ENCODE peak calls at places on chromosomes 2 and 18, in eight cellular contexts. E is GM12865, R is PC-9, I is IMR-90, M is GM20000, Y is foreskin fibroblast, T is RWPE1, Z is GM13976. U is an unnamed sample.

GRCh38 chr2:127932199-127932877 is 46.6 kb upstream of the AMMECR1L start:
- DNase-seq in E (no peak), R (peak), I (peak), M (no peak), Y (peak), T (peak), Z (no peak), U (peak)

GRCh38 chr2:121363632-121364420 is 78.8 kb upstream of the TFCP2L1 start:
- DNase-seq in E (no peak), R (no peak), I (peak), M (no peak), Y (peak), T (peak), Z (no peak), U (peak)

GRCh38 chr2:169716938-169717690 is 16.5 kb upstream of the KLHL23 start:
- DNase-seq in E (no peak), R (no peak), I (peak), M (no peak), Y (no peak), T (no peak), Z (no peak), U (peak)

GRCh38 chr2:189328451-189329249 is 112.6 kb upstream of the WDR75 start:
- DNase-seq in E (no peak), R (no peak), I (peak), M (no peak), Y (no peak), T (no peak), Z (no peak), U (peak)

GRCh38 chr18:457120-457519 is 43.4 kb downstream of the COLEC12 start:
- DNase-seq in E (no peak), R (no peak), I (peak), M (no peak), Y (peak), T (no peak), Z (no peak), U (no peak)

GRCh38 chr2:186443851-186444250 is 42.2 kb upstream of the ZC3H15 start:
- DNase-seq in E (no peak), R (no peak), I (no peak), M (no peak), Y (no peak), T (no peak), Z (no peak), U (no peak)

GRCh38 chr18:26464128-26465011 is 84.0 kb downstream of the KCTD1 start:
- DNase-seq in E (no peak), R (no peak), I (no peak), M (no peak), Y (no peak), T (no peak), Z (no peak), U (no peak)

GRCh38 chr2:122011493-122012270 is 256.2 kb downstream of the TSN start:
- DNase-seq in E (no peak), R (no peak), I (peak), M (no peak), Y (no peak), T (no peak), Z (no peak), U (no peak)

GRCh38 chr2:101063753-101064502 is 61.8 kb downstream of the RPL31 start:
- DNase-seq in E (peak), R (no peak), I (no peak), M (peak), Y (peak), T (no peak), Z (peak), U (peak)

GRCh38 chr2:105166671-105167070 is 74.9 kb upstream of the GPR45 start:
- DNase-seq in E (no peak), R (no peak), I (no peak), M (no peak), Y (no peak), T (no peak), Z (no peak), U (no peak)

GRCh38 chr2:39320162-39320561 is 76.4 kb upstream of the CDKL4 start:
- DNase-seq in E (no peak), R (no peak), I (no peak), M (no peak), Y (no peak), T (no peak), Z (no peak), U (no peak)

GRCh38 chr2:44462934-44463849 is 101.4 kb downstream of the CAMKMT start:
- DNase-seq in E (no peak), R (no peak), I (no peak), M (no peak), Y (no peak), T (no peak), Z (no peak), U (no peak)

GRCh38 chr2:58157754-58158153 is 83.4 kb downstream of the FANCL start:
- DNase-seq in E (no peak), R (no peak), I (no peak), M (no peak), Y (no peak), T (no peak), Z (no peak), U (no peak)

GRCh38 chr2:72147303-72147970 is at the start of gene CYP26B1:
- DNase-seq in E (no peak), R (no peak), I (no peak), M (peak), Y (no peak), T (no peak), Z (peak), U (no peak)

GRCh38 chr2:149049142-149049541 is 10.6 kb downstream of the LYPD6B start:
- DNase-seq in E (no peak), R (no peak), I (peak), M (no peak), Y (no peak), T (no peak), Z (no peak), U (peak)

GRCh38 chr18:30601541-30601940 is 441.0 kb downstream of the DSC3 start:
- DNase-seq in E (no peak), R (no peak), I (no peak), M (no peak), Y (no peak), T (no peak), Z (no peak), U (no peak)

GRCh38 chr2:23761638-23762037 is 165.3 kb downstream of the ATAD2B start:
- DNase-seq in E (no peak), R (no peak), I (no peak), M (no peak), Y (no peak), T (no peak), Z (no peak), U (no peak)

GRCh38 chr18:21164746-21165145 is 53.1 kb upstream of the ROCK1 start:
- DNase-seq in E (no peak), R (no peak), I (no peak), M (no peak), Y (no peak), T (no peak), Z (no peak), U (no peak)

GRCh38 chr2:238169021-238169707 is 10.4 kb downstream of the ERFE start:
- DNase-seq in E (no peak), R (no peak), I (peak), M (peak), Y (peak), T (peak), Z (no peak), U (peak)

GRCh38 chr2:119433636-119434327 is 2.1 kb downstream of the TMEM37 start:
- DNase-seq in E (no peak), R (no peak), I (no peak), M (no peak), Y (no peak), T (no peak), Z (peak), U (no peak)

GRCh38 chr18:22846088-22846683 is 86.9 kb upstream of the RBBP8 start:
- DNase-seq in E (peak), R (no peak), I (peak), M (peak), Y (no peak), T (no peak), Z (peak), U (peak)

GRCh38 chr2:135709992-135710391 is 31.7 kb upstream of the UBXN4 start:
- DNase-seq in E (peak), R (peak), I (peak), M (peak), Y (peak), T (peak), Z (peak), U (peak)

GRCh38 chr2:111900859-111901258 is 2.5 kb downstream of the MERTK start:
- DNase-seq in E (no peak), R (peak), I (peak), M (no peak), Y (no peak), T (no peak), Z (no peak), U (peak)
- TF ChIP-seq CTCF in E (no peak), R (peak), I (peak), M (no peak), Y (peak), T (peak), Z (no peak), U (peak)

GRCh38 chr2:212592695-212593094 is 54.1 kb upstream of the ERBB4 start:
- DNase-seq in E (no peak), R (no peak), I (no peak), M (no peak), Y (no peak), T (peak), Z (no peak), U (peak)

GRCh38 chr2:212596688-212597087 is 58.1 kb upstream of the ERBB4 start:
- DNase-seq in E (no peak), R (no peak), I (no peak), M (no peak), Y (no peak), T (no peak), Z (no peak), U (peak)

GRCh38 chr2:212595036-212595654 is 56.5 kb upstream of the ERBB4 start:
- DNase-seq in E (peak), R (no peak), I (peak), M (peak), Y (no peak), T (peak), Z (no peak), U (peak)
- TF ChIP-seq CTCF in E (peak), R (peak), I (peak), M (no peak), Y (no peak), T (peak), Z (peak), U (peak)

GRCh38 chr2:230471074-230471473 is 55.1 kb downstream of the SP100 start:
- DNase-seq in E (peak), R (no peak), I (no peak), M (peak), Y (no peak), T (no peak), Z (peak), U (no peak)

GRCh38 chr2:230472619-230473018 is 56.6 kb downstream of the SP100 start:
- DNase-seq in E (peak), R (peak), I (peak), M (no peak), Y (peak), T (peak), Z (no peak), U (peak)

GRCh38 chr2:230475143-230475542 is 59.1 kb downstream of the SP100 start:
- DNase-seq in E (no peak), R (no peak), I (no peak), M (no peak), Y (no peak), T (no peak), Z (no peak), U (no peak)

GRCh38 chr2:230473378-230473777 is 57.4 kb downstream of the SP100 start:
- DNase-seq in E (peak), R (no peak), I (no peak), M (no peak), Y (no peak), T (no peak), Z (no peak), U (peak)
- TF ChIP-seq CTCF in E (no peak), R (no peak), I (no peak), M (no peak), Y (no peak), T (no peak), Z (no peak), U (no peak)

GRCh38 chr18:48140738-48141137 is 210.3 kb upstream of the SMAD2 start:
- DNase-seq in E (no peak), R (no peak), I (no peak), M (no peak), Y (no peak), T (no peak), Z (no peak), U (no peak)
- TF ChIP-seq CTCF in E (no peak), R (no peak), I (no peak), M (no peak), Y (no peak), T (no peak), Z (no peak), U (no peak)

DNA sequence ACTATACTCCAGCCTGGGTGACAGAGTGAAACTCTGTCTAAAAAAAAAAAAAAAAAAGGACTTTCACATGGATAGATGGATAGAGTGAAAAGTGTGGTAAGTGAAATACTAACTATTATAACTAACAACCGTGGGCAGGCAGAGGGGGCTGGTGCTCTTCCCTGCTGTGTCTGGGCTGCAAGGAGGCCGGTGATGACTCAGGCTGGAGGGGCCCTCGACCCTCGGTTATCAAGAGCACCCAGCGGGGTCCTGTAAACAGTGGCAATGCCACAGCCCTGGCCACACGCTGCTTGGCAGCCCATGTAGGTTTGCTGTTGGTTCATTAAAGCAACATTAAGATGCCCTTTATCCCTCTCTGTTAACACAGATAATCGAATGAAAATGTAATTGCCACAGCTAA is 184.8 kb upstream of the RAB12 start:
- DNase-seq in E (no peak), R (no peak), I (no peak), M (no peak), Y (no peak), T (no peak), Z (no peak), U (no peak)
- TF ChIP-seq CTCF in E (no peak), R (no peak), I (no peak), M (no peak), Y (no peak), T (no peak), Z (no peak), U (no peak)

GRCh38 chr18:27627927-27628326 is 442.8 kb upstream of the CHST9 start:
- DNase-seq in E (no peak), R (no peak), I (no peak), M (no peak), Y (no peak), T (no peak), Z (no peak), U (no peak)
- TF ChIP-seq CTCF in E (no peak), R (no peak), I (no peak), M (no peak), Y (no peak), T (no peak), Z (no peak), U (peak)

GRCh38 chr2:217054791-217055190 is 194.9 kb upstream of the TNP1 start:
- DNase-seq in E (peak), R (no peak), I (no peak), M (no peak), Y (no peak), T (no peak), Z (no peak), U (no peak)

GRCh38 chr2:217058791-217059755 is 199.2 kb upstream of the TNP1 start:
- DNase-seq in E (no peak), R (no peak), I (no peak), M (no peak), Y (no peak), T (no peak), Z (no peak), U (peak)

GRCh38 chr2:217055624-217056023 is 195.8 kb upstream of the TNP1 start:
- DNase-seq in E (no peak), R (no peak), I (no peak), M (no peak), Y (no peak), T (no peak), Z (no peak), U (no peak)

GRCh38 chr2:217060516-217060915 is 200.7 kb upstream of the TNP1 start:
- DNase-seq in E (no peak), R (no peak), I (no peak), M (no peak), Y (no peak), T (no peak), Z (no peak), U (no peak)

GRCh38 chr2:217057773-217058172 is 197.9 kb upstream of the TNP1 start:
- DNase-seq in E (no peak), R (no peak), I (no peak), M (no peak), Y (no peak), T (no peak), Z (no peak), U (no peak)
- TF ChIP-seq CTCF in E (no peak), R (no peak), I (no peak), M (no peak), Y (no peak), T (no peak), Z (no peak), U (no peak)

GRCh38 chr2:35428548-35428947 is 927.0 kb upstream of the CRIM1 start:
- DNase-seq in E (peak), R (peak), I (no peak), M (peak), Y (no peak), T (peak), Z (peak), U (peak)
- TF ChIP-seq CTCF in E (peak), R (peak), I (peak), M (peak), Y (peak), T (peak), Z (peak), U (peak)

DNA sequence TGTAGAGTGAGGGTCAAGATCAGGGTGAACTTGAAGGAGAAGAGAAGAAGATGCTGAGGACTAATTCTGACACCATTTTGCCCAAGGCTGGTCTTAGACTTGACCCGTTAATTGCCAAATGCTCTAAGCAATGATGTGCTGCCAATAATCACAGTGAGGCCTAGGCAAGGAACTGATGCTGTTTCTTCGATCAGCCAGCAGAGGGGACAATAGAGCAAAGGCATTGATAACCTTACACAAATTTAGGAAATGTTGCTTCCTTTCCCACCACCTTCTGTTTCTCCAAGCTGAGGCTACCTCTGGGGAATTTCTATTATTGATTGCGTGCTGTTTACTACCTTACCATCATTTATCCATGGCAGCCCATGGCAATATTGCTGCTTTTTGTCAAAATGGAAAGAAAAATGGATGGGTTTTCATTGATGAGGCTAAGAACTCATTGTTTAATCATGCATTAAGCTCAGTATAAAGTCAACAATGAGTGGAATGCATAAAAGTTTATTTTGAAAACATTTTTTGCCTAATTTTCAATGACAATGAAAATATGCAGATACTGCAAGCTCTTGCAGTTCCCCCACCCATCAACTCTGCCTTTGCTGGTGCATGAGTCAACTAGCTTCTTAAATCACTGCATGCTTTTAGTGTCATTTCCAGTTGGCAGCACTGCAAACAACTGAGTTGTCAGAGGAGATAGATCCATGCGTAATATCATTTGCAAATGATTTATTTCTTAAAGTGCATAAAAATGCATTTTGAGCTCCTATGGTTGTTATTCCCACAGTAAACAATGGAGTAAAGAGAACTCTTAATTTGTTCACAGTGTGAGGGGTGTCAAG is 116.4 kb upstream of the NYAP2 start:
- DNase-seq in E (peak), R (no peak), I (peak), M (peak), Y (peak), T (peak), Z (peak), U (peak)
- TF ChIP-seq CTCF in E (peak), R (peak), I (peak), M (peak), Y (peak), T (peak), Z (peak), U (peak)

GRCh38 chr2:241876528-241877196 is 7.1 kb downstream of the RTP5 start:
- DNase-seq in E (no peak), R (no peak), I (no peak), M (no peak), Y (no peak), T (no peak), Z (no peak), U (no peak)

GRCh38 chr2:241877197-241877685 is 7.7 kb downstream of the RTP5 start:
- DNase-seq in E (no peak), R (no peak), I (no peak), M (no peak), Y (no peak), T (no peak), Z (no peak), U (no peak)

GRCh38 chr2:241880311-241881073 is 11.0 kb downstream of the RTP5 start:
- DNase-seq in E (no peak), R (no peak), I (no peak), M (no peak), Y (no peak), T (no peak), Z (no peak), U (no peak)

GRCh38 chr2:241879326-241879725 is 9.8 kb downstream of the RTP5 start:
- DNase-seq in E (no peak), R (no peak), I (no peak), M (no peak), Y (no peak), T (no peak), Z (no peak), U (no peak)

DNA sequence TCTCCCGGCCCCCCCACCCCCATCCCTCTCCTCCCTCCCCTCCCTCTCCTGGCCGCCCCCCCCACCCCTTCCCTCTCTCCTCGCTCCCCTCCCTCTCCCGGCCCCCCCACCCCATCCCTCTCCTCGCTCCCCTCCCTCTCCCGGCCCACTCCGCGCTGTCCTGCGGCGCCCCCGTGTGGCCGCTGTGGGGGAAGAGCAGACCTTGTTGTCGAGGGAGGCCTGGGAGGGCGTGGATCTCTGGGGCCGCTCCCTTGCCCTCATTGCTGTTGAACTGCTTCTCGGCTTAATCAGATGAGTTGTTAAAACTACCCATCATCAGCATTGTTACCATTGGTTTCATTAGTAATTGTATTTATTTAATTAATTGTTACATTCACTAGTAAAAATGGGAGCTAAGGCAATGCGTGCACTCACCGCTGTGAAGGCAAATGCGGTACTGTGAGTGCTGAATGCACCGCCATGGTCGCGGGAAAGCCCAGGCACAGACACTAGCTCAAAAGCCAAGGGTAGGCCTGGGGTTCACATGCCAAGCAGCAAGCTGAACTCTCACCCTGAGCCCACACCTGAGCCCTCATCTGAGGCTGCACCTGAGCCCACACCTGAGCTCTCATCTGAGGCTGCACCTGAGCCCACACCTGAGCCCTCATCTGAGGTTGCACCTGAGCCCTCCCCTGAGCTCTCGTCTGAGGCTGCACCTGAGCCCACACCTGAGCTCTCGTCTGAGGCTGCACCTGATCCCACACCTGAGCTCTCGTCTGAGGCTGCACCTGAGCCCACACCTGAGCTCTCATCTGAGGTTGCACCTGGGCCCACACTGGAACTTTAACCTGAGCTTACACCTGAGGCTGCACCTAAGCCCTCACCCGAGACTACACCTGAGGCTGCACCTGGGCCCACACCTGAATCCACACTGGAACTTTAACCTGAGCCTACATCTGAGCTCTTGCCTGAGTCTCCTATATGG is 8.8 kb downstream of the RTP5 start:
- DNase-seq in E (peak), R (peak), I (peak), M (peak), Y (peak), T (peak), Z (peak), U (peak)
- TF ChIP-seq CTCF in E (peak), R (peak), I (peak), M (peak), Y (peak), T (peak), Z (peak), U (peak)

U was measured in epithelial cell of esophagus.